ENCODE peak calls at places on chromosome 7, in six cellular contexts. A is thoracic aorta, D is ascending aorta, C is cardiac muscle cell, K is A549, B is ovary. W is an unnamed sample.

GRCh38 chr7:2169923-2170575 is 62.7 kb downstream of the MAD1L1 start:
- DNase-seq in A (no peak), D (no peak), C (no peak), K (no peak), B (no peak), W (no peak)

GRCh38 chr7:152867482-152867833 is 107.9 kb downstream of the ACTR3B start:
- DNase-seq in A (no peak), D (no peak), C (no peak), K (no peak), B (no peak), W (peak; percentile 69)

GRCh38 chr7:125118444-125118843 is 188.8 kb upstream of the POT1 start:
- DNase-seq in A (no peak), D (no peak), C (no peak), K (no peak), B (no peak), W (no peak)

GRCh38 chr7:105218215-105218614 is 170.5 kb downstream of the SRPK2 start:
- DNase-seq in A (no peak), D (no peak), C (no peak), K (no peak), B (no peak), W (no peak)

GRCh38 chr7:155885162-155886160 is 73.2 kb upstream of the SHH start:
- DNase-seq in A (no peak), D (no peak), C (peak; percentile 60), K (peak; percentile 40), B (no peak), W (peak; percentile 74)

GRCh38 chr7:133564484-133564883 is 311.6 kb downstream of the EXOC4 start:
- DNase-seq in A (no peak), D (no peak), C (no peak), K (no peak), B (no peak), W (no peak)

GRCh38 chr7:49255061-49255460 is 330.7 kb downstream of the CDC14C start:
- DNase-seq in A (no peak), D (no peak), C (no peak), K (no peak), B (no peak), W (no peak)

GRCh38 chr7:85512802-85513201 is 325.9 kb upstream of the SEMA3D start:
- DNase-seq in A (no peak), D (no peak), C (no peak), K (no peak), B (no peak), W (no peak)

GRCh38 chr7:19442016-19442785 is 266.6 kb downstream of the POLR1F start:
- DNase-seq in A (no peak), D (no peak), C (peak; percentile 84), K (peak; percentile 3), B (no peak), W (peak; percentile 56)

GRCh38 chr7:18995270-18995671 is 122.2 kb downstream of the TWIST1 start:
- DNase-seq in A (no peak), D (no peak), C (no peak), K (no peak), B (no peak), W (no peak)

GRCh38 chr7:37732253-37732652 is 48.7 kb downstream of the GPR141 start:
- DNase-seq in A (no peak), D (peak; percentile 67), C (peak; percentile 53), K (no peak), B (peak; percentile 22), W (no peak)

GRCh38 chr7:20784311-20785210 is 2.1 kb downstream of the SP8 start:
- DNase-seq in A (no peak), D (no peak), C (no peak), K (peak; percentile 57), B (no peak), W (no peak)

GRCh38 chr7:108167460-108167859 is 37.3 kb upstream of the LAMB4 start:
- DNase-seq in A (no peak), D (no peak), C (peak; percentile 66), K (no peak), B (no peak), W (peak; percentile 24)

GRCh38 chr7:116614509-116615285 is 57.3 kb upstream of the MET start:
- DNase-seq in A (no peak), D (no peak), C (no peak), K (no peak), B (no peak), W (no peak)

GRCh38 chr7:91083855-91084644 is 180.2 kb upstream of the FZD1 start:
- DNase-seq in A (no peak), D (peak; percentile 64), C (peak; percentile 17), K (no peak), B (no peak), W (no peak)

GRCh38 chr7:4715385-4715770 is 33.3 kb downstream of the FOXK1 start:
- DNase-seq in A (no peak), D (peak; percentile 87), C (peak; percentile 94), K (no peak), B (peak; percentile 53), W (no peak)

GRCh38 chr7:919924-920341 is 34.5 kb downstream of the ADAP1 start:
- DNase-seq in A (no peak), D (peak; percentile 52), C (no peak), K (no peak), B (peak; percentile 14), W (no peak)

GRCh38 chr7:105305633-105306032 is 83.1 kb downstream of the SRPK2 start:
- DNase-seq in A (no peak), D (no peak), C (no peak), K (no peak), B (no peak), W (no peak)

GRCh38 chr7:11843113-11843765 is 11.2 kb upstream of the THSD7A start:
- DNase-seq in A (no peak), D (no peak), C (no peak), K (no peak), B (no peak), W (no peak)

GRCh38 chr7:11841657-11842056 is 9.7 kb upstream of the THSD7A start:
- DNase-seq in A (no peak), D (no peak), C (no peak), K (no peak), B (no peak), W (no peak)

GRCh38 chr7:11847336-11847735 is 15.3 kb upstream of the THSD7A start:
- DNase-seq in A (no peak), D (no peak), C (peak; percentile 44), K (no peak), B (no peak), W (no peak)

GRCh38 chr7:11846311-11846710 is 14.3 kb upstream of the THSD7A start:
- DNase-seq in A (no peak), D (no peak), C (peak; percentile 29), K (no peak), B (no peak), W (no peak)
- H3K27ac ChIP-seq in A (no peak overlapping the region), D (no peak overlapping the region), C (no peak overlapping the region), K (no peak overlapping the region), B (no peak overlapping the region), W (no peak overlapping the region)

GRCh38 chr7:28954446-28954845 is 3.7 kb downstream of the TRIL start:
- DNase-seq in A (no peak), D (no peak), C (no peak), K (no peak), B (no peak), W (no peak)
- H3K4me3 ChIP-seq in A (no peak overlapping the region), D (no peak overlapping the region), C (no peak overlapping the region), K (no peak overlapping the region), B (no peak overlapping the region), W (no peak overlapping the region)

DNA sequence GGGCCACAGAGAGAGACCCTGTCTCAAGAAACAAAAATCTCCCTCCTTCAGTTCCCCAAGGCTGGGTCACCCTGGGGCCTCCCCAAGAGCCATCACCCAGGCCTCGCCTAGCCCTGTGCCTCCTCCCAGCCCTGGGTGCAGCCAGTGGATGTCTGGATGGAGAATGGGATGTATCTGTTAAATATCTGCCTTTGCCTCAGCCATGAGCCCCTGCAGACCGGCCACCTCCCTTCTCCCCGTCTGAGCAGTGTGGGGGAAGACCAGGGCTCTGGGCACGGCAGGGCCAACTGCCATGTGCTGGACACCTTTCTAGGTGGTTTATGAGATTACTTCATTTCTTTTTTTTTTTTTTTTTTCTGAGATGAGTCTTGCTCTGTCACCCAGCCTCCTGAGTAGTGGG is 10.0 kb downstream of the ARPC1B start:
- DNase-seq in A (no peak), D (no peak), C (no peak), K (no peak), B (no peak), W (no peak)
- H3K27ac ChIP-seq in A (no peak overlapping the region), D (no peak overlapping the region), C (no peak overlapping the region), K (peak overlapping the region; percentile 36), B (no peak overlapping the region), W (no peak overlapping the region)

GRCh38 chr7:135160098-135160857 is 10.2 kb downstream of the CYREN start:
- DNase-seq in A (no peak), D (no peak), C (peak; percentile 64), K (no peak), B (no peak), W (no peak)
- H3K4me3 ChIP-seq in A (no peak overlapping the region), D (no peak overlapping the region), C (no peak overlapping the region), K (no peak overlapping the region), B (no peak overlapping the region), W (no peak overlapping the region)

DNA sequence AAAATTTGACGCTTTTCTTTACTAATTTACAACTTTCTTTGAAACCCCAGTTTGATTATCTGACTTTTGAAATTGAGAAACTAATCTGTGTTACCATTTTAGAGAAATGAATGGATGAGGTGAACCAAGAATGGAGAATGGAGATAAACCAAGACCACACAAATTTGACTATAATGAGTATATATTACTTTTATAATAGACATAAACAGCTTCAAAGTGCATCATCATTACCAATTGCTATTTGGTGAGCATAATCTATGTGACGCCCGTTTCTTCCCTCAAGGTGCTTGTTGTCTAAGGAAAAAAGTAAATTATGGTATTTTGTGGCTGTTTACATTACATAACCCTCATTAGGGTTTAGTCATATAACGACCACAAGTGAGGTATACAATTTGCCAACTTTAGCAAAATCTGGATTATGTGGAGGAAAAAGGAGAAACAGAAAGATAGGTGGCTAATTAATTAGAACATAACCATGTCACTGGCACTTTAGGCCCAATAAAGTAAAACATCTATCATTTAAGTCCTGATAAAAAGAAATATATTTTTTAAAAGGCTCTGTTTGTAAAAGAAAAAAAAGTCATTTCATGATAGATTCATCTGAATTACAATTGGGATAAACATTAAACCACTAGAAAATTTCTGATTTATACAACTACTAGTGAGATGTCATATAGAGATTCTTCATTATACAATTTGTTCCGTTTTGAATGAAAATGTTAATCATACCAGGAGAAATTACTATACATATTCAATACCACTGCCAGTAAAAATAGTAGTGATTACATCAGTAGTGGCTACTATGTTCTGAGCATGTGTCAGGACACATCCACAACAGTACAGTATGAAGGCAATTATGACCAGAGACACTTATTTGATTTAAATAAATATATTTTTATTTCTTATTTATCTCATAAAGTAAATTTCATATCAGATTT is 118.2 kb upstream of the FAM133B start:
- DNase-seq in A (no peak), D (no peak), C (no peak), K (no peak), B (no peak), W (no peak)
- H3K27ac ChIP-seq in A (no peak overlapping the region), D (no peak overlapping the region), C (no peak overlapping the region), K (no peak overlapping the region), B (no peak overlapping the region), W (no peak overlapping the region)

GRCh38 chr7:157467496-157468212 is 130.8 kb downstream of the DNAJB6 start:
- DNase-seq in A (no peak), D (no peak), C (no peak), K (no peak), B (no peak), W (peak; percentile 26)

GRCh38 chr7:157464111-157464970 is 127.5 kb downstream of the DNAJB6 start:
- DNase-seq in A (no peak), D (no peak), C (no peak), K (no peak), B (no peak), W (peak; percentile 20)

GRCh38 chr7:157466473-157467261 is 129.9 kb downstream of the DNAJB6 start:
- DNase-seq in A (no peak), D (peak; percentile 30), C (no peak), K (no peak), B (no peak), W (peak; percentile 30)

GRCh38 chr7:157464971-157465481 is 128.2 kb downstream of the DNAJB6 start:
- DNase-seq in A (no peak), D (peak; percentile 52), C (no peak), K (no peak), B (no peak), W (peak; percentile 34)

GRCh38 chr7:157465597-157466348 is 129.0 kb downstream of the DNAJB6 start:
- DNase-seq in A (no peak), D (peak; percentile 25), C (peak; percentile 41), K (no peak), B (no peak), W (peak; percentile 24)
- H3K4me3 ChIP-seq in A (no peak overlapping the region), D (no peak overlapping the region), C (no peak overlapping the region), K (no peak overlapping the region), B (no peak overlapping the region), W (no peak overlapping the region)

W was measured in SJSA1.